ENCODE peak calls at places on chromosomes 7 and 10, in seven cellular contexts. One of them, this sample, is unnamed. For H3K4me1, the result is how much of the 10 kb centered on the place peaks cover.

GRCh38 chr7:133978502-133979295 is 148.4 kb upstream of the LRGUK start:
- DNase-seq in upper lobe of left lung: no peak
- DNase-seq in transverse colon: no peak
- DNase-seq in uterus: no peak
- DNase-seq in heart left ventricle: no peak
- DNase-seq in ovary: no peak
- DNase-seq in mesendoderm: peak
- DNase-seq in this sample: no peak

GRCh38 chr7:9488555-9488954 is 1055.1 kb downstream of the NXPH1 start:
- DNase-seq in upper lobe of left lung: no peak
- DNase-seq in transverse colon: no peak
- DNase-seq in uterus: no peak
- DNase-seq in heart left ventricle: no peak
- DNase-seq in ovary: no peak
- DNase-seq in mesendoderm: peak
- DNase-seq in this sample: no peak

GRCh38 chr7:151663382-151664100 is 143.8 kb upstream of the RHEB start:
- DNase-seq in upper lobe of left lung: no peak
- DNase-seq in transverse colon: no peak
- DNase-seq in uterus: no peak
- DNase-seq in heart left ventricle: no peak
- DNase-seq in ovary: no peak
- DNase-seq in mesendoderm: no peak
- DNase-seq in this sample: no peak

GRCh38 chr7:38795596-38795995 is 113.4 kb downstream of the VPS41 start:
- DNase-seq in upper lobe of left lung: no peak
- DNase-seq in transverse colon: no peak
- DNase-seq in uterus: no peak
- DNase-seq in heart left ventricle: no peak
- DNase-seq in ovary: no peak
- DNase-seq in mesendoderm: no peak
- DNase-seq in this sample: no peak

GRCh38 chr10:62831346-62831745 is 15.2 kb upstream of the EGR2 start:
- DNase-seq in upper lobe of left lung: no peak
- DNase-seq in transverse colon: no peak
- DNase-seq in uterus: no peak
- DNase-seq in heart left ventricle: no peak
- DNase-seq in ovary: no peak
- DNase-seq in mesendoderm: no peak
- DNase-seq in this sample: no peak

GRCh38 chr7:93890464-93891068 is at the start of gene TFPI2:
- DNase-seq in upper lobe of left lung: peak
- DNase-seq in transverse colon: peak
- DNase-seq in uterus: peak
- DNase-seq in heart left ventricle: peak
- DNase-seq in ovary: peak
- DNase-seq in mesendoderm: peak
- DNase-seq in this sample: no peak

GRCh38 chr10:31129261-31129660 is 97.6 kb upstream of the ZNF438 start:
- DNase-seq in upper lobe of left lung: no peak
- DNase-seq in transverse colon: peak
- DNase-seq in uterus: peak
- DNase-seq in heart left ventricle: peak
- DNase-seq in ovary: peak
- DNase-seq in mesendoderm: peak
- DNase-seq in this sample: no peak

GRCh38 chr7:133167300-133167699 is 85.4 kb upstream of the CHCHD3 start:
- DNase-seq in upper lobe of left lung: no peak
- DNase-seq in transverse colon: no peak
- DNase-seq in uterus: no peak
- DNase-seq in heart left ventricle: no peak
- DNase-seq in ovary: no peak
- DNase-seq in mesendoderm: peak
- DNase-seq in this sample: no peak

GRCh38 chr7:132817844-132818427 is 241.7 kb upstream of the PLXNA4 start:
- DNase-seq in upper lobe of left lung: no peak
- DNase-seq in transverse colon: no peak
- DNase-seq in uterus: no peak
- DNase-seq in heart left ventricle: no peak
- DNase-seq in ovary: no peak
- DNase-seq in mesendoderm: no peak
- DNase-seq in this sample: no peak

GRCh38 chr7:41185851-41186250 is 517.0 kb downstream of the INHBA start:
- DNase-seq in upper lobe of left lung: no peak
- DNase-seq in transverse colon: no peak
- DNase-seq in uterus: no peak
- DNase-seq in heart left ventricle: no peak
- DNase-seq in ovary: no peak
- DNase-seq in mesendoderm: no peak
- DNase-seq in this sample: no peak

DNA sequence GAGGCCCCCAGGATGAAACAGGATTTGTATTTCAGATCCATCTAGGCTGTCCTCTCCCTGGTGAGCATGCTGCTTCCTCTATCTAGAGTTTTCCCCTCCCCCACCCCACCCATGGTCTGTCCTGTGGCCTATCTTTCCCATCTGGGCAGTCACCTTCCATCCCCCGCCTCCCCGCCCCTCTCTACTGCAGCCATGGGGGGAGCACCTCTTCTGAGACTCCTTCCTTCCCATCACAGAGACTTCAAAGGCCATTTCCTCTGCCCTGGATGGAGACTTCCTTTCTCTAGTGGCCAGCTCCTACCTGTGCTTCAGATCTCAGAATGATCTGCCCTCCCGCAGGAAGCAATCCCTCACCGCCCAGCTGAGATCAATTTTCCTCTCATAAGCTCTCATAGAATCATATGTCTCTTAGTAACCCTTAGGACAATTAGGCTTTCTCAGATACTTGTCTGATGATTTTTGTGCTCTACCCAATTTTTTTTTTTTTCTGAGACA is 212.5 kb upstream of the PRSS58 start:
- DNase-seq in upper lobe of left lung: no peak
- DNase-seq in transverse colon: no peak
- DNase-seq in uterus: no peak
- DNase-seq in heart left ventricle: no peak
- DNase-seq in ovary: no peak
- DNase-seq in mesendoderm: no peak
- DNase-seq in this sample: no peak
- H3K4me1 ChIP-seq in upper lobe of left lung: under half
- H3K4me1 ChIP-seq in transverse colon: under half
- H3K4me1 ChIP-seq in uterus: under half
- H3K4me1 ChIP-seq in heart left ventricle: under half
- H3K4me1 ChIP-seq in ovary: under half
- H3K4me1 ChIP-seq in mesendoderm: under half
- H3K4me1 ChIP-seq in this sample: under half

GRCh38 chr10:72081772-72082590 is 6.4 kb downstream of the SPOCK2 start:
- DNase-seq in upper lobe of left lung: no peak
- DNase-seq in transverse colon: peak
- DNase-seq in uterus: no peak
- DNase-seq in heart left ventricle: no peak
- DNase-seq in ovary: no peak
- DNase-seq in mesendoderm: no peak
- DNase-seq in this sample: peak

GRCh38 chr10:72084094-72084459 is 4.3 kb downstream of the SPOCK2 start:
- DNase-seq in upper lobe of left lung: no peak
- DNase-seq in transverse colon: no peak
- DNase-seq in uterus: no peak
- DNase-seq in heart left ventricle: no peak
- DNase-seq in ovary: no peak
- DNase-seq in mesendoderm: no peak
- DNase-seq in this sample: no peak

GRCh38 chr10:72081210-72081609 is 7.1 kb downstream of the SPOCK2 start:
- DNase-seq in upper lobe of left lung: no peak
- DNase-seq in transverse colon: no peak
- DNase-seq in uterus: no peak
- DNase-seq in heart left ventricle: no peak
- DNase-seq in ovary: no peak
- DNase-seq in mesendoderm: no peak
- DNase-seq in this sample: no peak

GRCh38 chr10:72085166-72085565 is 3.2 kb downstream of the SPOCK2 start:
- DNase-seq in upper lobe of left lung: no peak
- DNase-seq in transverse colon: no peak
- DNase-seq in uterus: no peak
- DNase-seq in heart left ventricle: no peak
- DNase-seq in ovary: no peak
- DNase-seq in mesendoderm: no peak
- DNase-seq in this sample: no peak

GRCh38 chr10:72083234-72084093 is 4.9 kb downstream of the SPOCK2 start:
- DNase-seq in upper lobe of left lung: no peak
- DNase-seq in transverse colon: no peak
- DNase-seq in uterus: no peak
- DNase-seq in heart left ventricle: no peak
- DNase-seq in ovary: no peak
- DNase-seq in mesendoderm: no peak
- DNase-seq in this sample: no peak
- H3K4me1 ChIP-seq in upper lobe of left lung: under half
- H3K4me1 ChIP-seq in transverse colon: under half
- H3K4me1 ChIP-seq in uterus: under half
- H3K4me1 ChIP-seq in heart left ventricle: under half
- H3K4me1 ChIP-seq in ovary: under half
- H3K4me1 ChIP-seq in mesendoderm: under half
- H3K4me1 ChIP-seq in this sample: under half

DNA sequence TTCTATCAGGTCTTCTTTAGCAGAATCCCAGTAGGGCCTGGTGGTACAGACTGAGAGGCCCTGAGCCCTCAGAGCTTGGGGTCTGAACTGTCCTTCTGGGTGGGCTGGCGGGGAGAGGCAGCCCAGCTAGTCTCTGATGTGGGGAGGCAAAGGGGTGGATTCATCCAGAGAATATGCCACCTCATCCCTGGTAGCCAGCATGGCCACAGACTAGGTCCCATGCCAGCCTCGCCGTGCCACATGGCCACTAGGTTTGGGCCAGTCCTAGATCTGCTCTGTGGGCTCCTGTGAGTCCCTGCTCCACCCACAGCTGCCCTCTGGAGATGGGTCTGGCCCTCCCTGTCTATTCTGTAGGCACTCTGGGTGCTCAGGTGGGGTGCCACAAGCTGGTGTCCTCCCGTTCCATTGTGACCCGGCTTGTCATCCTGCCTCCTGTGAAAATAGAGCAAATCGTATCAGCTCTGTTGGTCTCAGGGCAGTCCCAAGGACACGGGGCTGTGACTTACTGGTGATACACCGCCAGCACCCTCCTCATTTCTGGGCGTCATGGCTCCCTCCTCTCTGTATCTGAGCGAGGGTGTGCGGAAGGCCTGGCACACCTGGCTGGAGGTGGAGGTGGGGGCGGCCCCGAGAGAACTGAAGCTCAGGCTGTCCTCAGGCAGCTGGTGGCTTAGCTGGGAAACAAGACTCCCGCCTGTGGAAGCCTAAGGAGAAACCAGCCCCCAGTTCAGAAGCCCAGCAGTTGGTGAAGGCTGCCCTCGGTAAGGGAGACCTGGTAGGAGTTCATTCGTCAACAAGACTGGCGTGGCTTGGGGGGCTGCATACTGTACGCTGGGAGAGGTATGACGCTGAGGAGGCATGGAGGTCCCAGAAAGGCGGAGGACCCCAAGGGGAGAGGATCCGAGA is 33.3 kb downstream of the UNC5B start:
- DNase-seq in upper lobe of left lung: no peak
- DNase-seq in transverse colon: no peak
- DNase-seq in uterus: no peak
- DNase-seq in heart left ventricle: peak
- DNase-seq in ovary: no peak
- DNase-seq in mesendoderm: no peak
- DNase-seq in this sample: no peak
- H3K4me1 ChIP-seq in upper lobe of left lung: half or more
- H3K4me1 ChIP-seq in transverse colon: half or more
- H3K4me1 ChIP-seq in uterus: under half
- H3K4me1 ChIP-seq in heart left ventricle: half or more
- H3K4me1 ChIP-seq in ovary: under half
- H3K4me1 ChIP-seq in mesendoderm: under half
- H3K4me1 ChIP-seq in this sample: under half

GRCh38 chr7:84123903-84124573 is 70.6 kb downstream of the SEMA3A start:
- DNase-seq in upper lobe of left lung: no peak
- DNase-seq in transverse colon: no peak
- DNase-seq in uterus: no peak
- DNase-seq in heart left ventricle: no peak
- DNase-seq in ovary: no peak
- DNase-seq in mesendoderm: peak
- DNase-seq in this sample: no peak
- H3K4me1 ChIP-seq in upper lobe of left lung: under half
- H3K4me1 ChIP-seq in transverse colon: under half
- H3K4me1 ChIP-seq in uterus: under half
- H3K4me1 ChIP-seq in heart left ventricle: under half
- H3K4me1 ChIP-seq in ovary: under half
- H3K4me1 ChIP-seq in mesendoderm: under half
- H3K4me1 ChIP-seq in this sample: under half

DNA sequence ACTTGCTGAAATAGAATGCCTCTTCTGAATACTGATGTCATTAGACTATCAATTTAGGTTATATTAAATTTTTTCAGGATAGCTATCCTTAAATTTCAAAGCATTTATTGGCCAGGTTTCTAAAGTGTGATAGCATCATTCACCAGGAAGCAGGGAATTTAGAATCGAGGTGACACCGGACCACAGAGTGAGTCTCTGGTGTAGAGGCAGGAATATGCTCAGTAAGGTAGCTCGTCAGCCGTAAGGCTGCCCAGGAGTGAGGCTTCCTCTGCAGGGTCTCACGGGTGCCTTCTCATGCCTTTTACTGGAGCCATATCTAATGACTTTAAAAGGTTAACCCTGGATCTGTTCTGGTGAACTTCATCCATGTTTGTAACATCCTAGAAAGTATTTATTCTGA is 170.8 kb upstream of the KLF14 start:
- DNase-seq in upper lobe of left lung: no peak
- DNase-seq in transverse colon: no peak
- DNase-seq in uterus: no peak
- DNase-seq in heart left ventricle: no peak
- DNase-seq in ovary: peak
- DNase-seq in mesendoderm: no peak
- DNase-seq in this sample: no peak
- H3K4me1 ChIP-seq in upper lobe of left lung: half or more
- H3K4me1 ChIP-seq in transverse colon: half or more
- H3K4me1 ChIP-seq in uterus: under half
- H3K4me1 ChIP-seq in heart left ventricle: under half
- H3K4me1 ChIP-seq in ovary: under half
- H3K4me1 ChIP-seq in mesendoderm: under half
- H3K4me1 ChIP-seq in this sample: under half

GRCh38 chr7:25009271-25009670 is 29.3 kb upstream of the OSBPL3 start:
- DNase-seq in upper lobe of left lung: no peak
- DNase-seq in transverse colon: no peak
- DNase-seq in uterus: no peak
- DNase-seq in heart left ventricle: no peak
- DNase-seq in ovary: no peak
- DNase-seq in mesendoderm: no peak
- DNase-seq in this sample: no peak
- H3K4me1 ChIP-seq in upper lobe of left lung: under half
- H3K4me1 ChIP-seq in transverse colon: under half
- H3K4me1 ChIP-seq in uterus: under half
- H3K4me1 ChIP-seq in heart left ventricle: under half
- H3K4me1 ChIP-seq in ovary: under half
- H3K4me1 ChIP-seq in mesendoderm: under half
- H3K4me1 ChIP-seq in this sample: under half

GRCh38 chr10:3747248-3747960 is 37.6 kb downstream of the KLF6 start:
- DNase-seq in upper lobe of left lung: peak
- DNase-seq in transverse colon: no peak
- DNase-seq in uterus: no peak
- DNase-seq in heart left ventricle: no peak
- DNase-seq in ovary: no peak
- DNase-seq in mesendoderm: no peak
- DNase-seq in this sample: no peak
- H3K4me1 ChIP-seq in upper lobe of left lung: under half
- H3K4me1 ChIP-seq in transverse colon: under half
- H3K4me1 ChIP-seq in uterus: under half
- H3K4me1 ChIP-seq in heart left ventricle: under half
- H3K4me1 ChIP-seq in ovary: under half
- H3K4me1 ChIP-seq in mesendoderm: under half
- H3K4me1 ChIP-seq in this sample: under half

This sample was measured in breast epithelium.